ENCODE peak calls at places on chromosomes 4 and X, in nine cellular contexts. One of them, this sample, is unnamed.

GRCh38 chrX:150621652-150622051 is 53.2 kb downstream of the MTM1 start:
- DNase-seq in GM12878: no peak
- DNase-seq in suprapubic skin: no peak
- DNase-seq in GM23338: no peak
- DNase-seq in GM13977: no peak
- DNase-seq in lower leg skin: no peak
- DNase-seq in hepatocyte: no peak
- DNase-seq in progenitor cell of endocrine pancreas: no peak
- DNase-seq in CD4-positive, alpha-beta T cell: no peak
- DNase-seq in this sample: no peak

GRCh38 chr4:2036866-2037265 is 22.3 kb upstream of the NAT8L start:
- DNase-seq in GM12878: no peak
- DNase-seq in suprapubic skin: peak
- DNase-seq in GM23338: no peak
- DNase-seq in GM13977: no peak
- DNase-seq in lower leg skin: no peak
- DNase-seq in hepatocyte: no peak
- DNase-seq in progenitor cell of endocrine pancreas: no peak
- DNase-seq in CD4-positive, alpha-beta T cell: no peak
- DNase-seq in this sample: no peak

GRCh38 chr4:9898596-9899345 is 117.3 kb downstream of the DRD5 start:
- DNase-seq in GM12878: no peak
- DNase-seq in suprapubic skin: no peak
- DNase-seq in GM23338: peak
- DNase-seq in GM13977: peak
- DNase-seq in lower leg skin: peak
- DNase-seq in hepatocyte: peak
- DNase-seq in progenitor cell of endocrine pancreas: peak
- DNase-seq in CD4-positive, alpha-beta T cell: no peak
- DNase-seq in this sample: peak

GRCh38 chrX:103066606-103067005 is 2.6 kb upstream of the BEX1 start:
- DNase-seq in GM12878: no peak
- DNase-seq in suprapubic skin: no peak
- DNase-seq in GM23338: no peak
- DNase-seq in GM13977: no peak
- DNase-seq in lower leg skin: no peak
- DNase-seq in hepatocyte: no peak
- DNase-seq in progenitor cell of endocrine pancreas: no peak
- DNase-seq in CD4-positive, alpha-beta T cell: no peak
- DNase-seq in this sample: peak

GRCh38 chrX:77298790-77299189 is 148.4 kb upstream of the FGF16 start:
- DNase-seq in GM12878: no peak
- DNase-seq in suprapubic skin: no peak
- DNase-seq in GM23338: no peak
- DNase-seq in GM13977: no peak
- DNase-seq in lower leg skin: no peak
- DNase-seq in hepatocyte: no peak
- DNase-seq in progenitor cell of endocrine pancreas: no peak
- DNase-seq in CD4-positive, alpha-beta T cell: no peak
- DNase-seq in this sample: no peak

GRCh38 chrX:116281106-116281505 is 110.6 kb downstream of the AGTR2 start:
- DNase-seq in GM12878: no peak
- DNase-seq in suprapubic skin: no peak
- DNase-seq in GM23338: peak
- DNase-seq in GM13977: no peak
- DNase-seq in lower leg skin: no peak
- DNase-seq in hepatocyte: no peak
- DNase-seq in progenitor cell of endocrine pancreas: no peak
- DNase-seq in CD4-positive, alpha-beta T cell: no peak
- DNase-seq in this sample: no peak

GRCh38 chr4:3629665-3630064 is 97.4 kb upstream of the LRPAP1 start:
- DNase-seq in GM12878: no peak
- DNase-seq in suprapubic skin: no peak
- DNase-seq in GM23338: no peak
- DNase-seq in GM13977: no peak
- DNase-seq in lower leg skin: no peak
- DNase-seq in hepatocyte: no peak
- DNase-seq in progenitor cell of endocrine pancreas: no peak
- DNase-seq in CD4-positive, alpha-beta T cell: no peak
- DNase-seq in this sample: no peak

GRCh38 chr4:52984469-52984868 is 122.4 kb downstream of the RASL11B start:
- DNase-seq in GM12878: no peak
- DNase-seq in suprapubic skin: no peak
- DNase-seq in GM23338: no peak
- DNase-seq in GM13977: no peak
- DNase-seq in lower leg skin: no peak
- DNase-seq in hepatocyte: no peak
- DNase-seq in progenitor cell of endocrine pancreas: no peak
- DNase-seq in CD4-positive, alpha-beta T cell: no peak
- DNase-seq in this sample: no peak

GRCh38 chrX:119605398-119605738 is 856 bp downstream of the NKRF start:
- DNase-seq in GM12878: no peak
- DNase-seq in suprapubic skin: no peak
- DNase-seq in GM23338: peak
- DNase-seq in GM13977: no peak
- DNase-seq in lower leg skin: no peak
- DNase-seq in hepatocyte: peak
- DNase-seq in progenitor cell of endocrine pancreas: no peak
- DNase-seq in CD4-positive, alpha-beta T cell: no peak
- DNase-seq in this sample: no peak

GRCh38 chrX:11591712-11592351 is 73.9 kb downstream of the ARHGAP6 start:
- DNase-seq in GM12878: no peak
- DNase-seq in suprapubic skin: no peak
- DNase-seq in GM23338: peak
- DNase-seq in GM13977: no peak
- DNase-seq in lower leg skin: no peak
- DNase-seq in hepatocyte: no peak
- DNase-seq in progenitor cell of endocrine pancreas: no peak
- DNase-seq in CD4-positive, alpha-beta T cell: no peak
- DNase-seq in this sample: no peak

GRCh38 chrX:65610040-65610439 is 57.4 kb upstream of the MSN start:
- DNase-seq in GM12878: no peak
- DNase-seq in suprapubic skin: no peak
- DNase-seq in GM23338: no peak
- DNase-seq in GM13977: no peak
- DNase-seq in lower leg skin: no peak
- DNase-seq in hepatocyte: no peak
- DNase-seq in progenitor cell of endocrine pancreas: no peak
- DNase-seq in CD4-positive, alpha-beta T cell: no peak
- DNase-seq in this sample: peak

GRCh38 chr4:132003593-132003992 is 1145.5 kb upstream of the PCDH10 start:
- DNase-seq in GM12878: no peak
- DNase-seq in suprapubic skin: no peak
- DNase-seq in GM23338: no peak
- DNase-seq in GM13977: no peak
- DNase-seq in lower leg skin: no peak
- DNase-seq in hepatocyte: no peak
- DNase-seq in progenitor cell of endocrine pancreas: no peak
- DNase-seq in CD4-positive, alpha-beta T cell: no peak
- DNase-seq in this sample: no peak

GRCh38 chrX:39874202-39874816 is 223.4 kb downstream of the BCOR start:
- DNase-seq in GM12878: peak
- DNase-seq in suprapubic skin: no peak
- DNase-seq in GM23338: no peak
- DNase-seq in GM13977: peak
- DNase-seq in lower leg skin: no peak
- DNase-seq in hepatocyte: no peak
- DNase-seq in progenitor cell of endocrine pancreas: no peak
- DNase-seq in CD4-positive, alpha-beta T cell: no peak
- DNase-seq in this sample: no peak

GRCh38 chr4:185742766-185743165 is 69.2 kb downstream of the SORBS2 start:
- DNase-seq in GM12878: no peak
- DNase-seq in suprapubic skin: no peak
- DNase-seq in GM23338: no peak
- DNase-seq in GM13977: no peak
- DNase-seq in lower leg skin: no peak
- DNase-seq in hepatocyte: no peak
- DNase-seq in progenitor cell of endocrine pancreas: no peak
- DNase-seq in CD4-positive, alpha-beta T cell: no peak
- DNase-seq in this sample: no peak

GRCh38 chr4:74926007-74926406 is 6.9 kb upstream of the PARM1 start:
- DNase-seq in GM12878: no peak
- DNase-seq in suprapubic skin: no peak
- DNase-seq in GM23338: peak
- DNase-seq in GM13977: no peak
- DNase-seq in lower leg skin: no peak
- DNase-seq in hepatocyte: no peak
- DNase-seq in progenitor cell of endocrine pancreas: no peak
- DNase-seq in CD4-positive, alpha-beta T cell: no peak
- DNase-seq in this sample: no peak
- TF ChIP-seq CTCF in GM12878: no peak
- TF ChIP-seq CTCF in suprapubic skin: no peak
- TF ChIP-seq CTCF in GM23338: no peak
- TF ChIP-seq CTCF in GM13977: no peak
- TF ChIP-seq CTCF in lower leg skin: no peak
- TF ChIP-seq CTCF in hepatocyte: no peak
- TF ChIP-seq CTCF in progenitor cell of endocrine pancreas: no peak
- TF ChIP-seq CTCF in CD4-positive, alpha-beta T cell: no peak
- TF ChIP-seq CTCF in this sample: no peak

DNA sequence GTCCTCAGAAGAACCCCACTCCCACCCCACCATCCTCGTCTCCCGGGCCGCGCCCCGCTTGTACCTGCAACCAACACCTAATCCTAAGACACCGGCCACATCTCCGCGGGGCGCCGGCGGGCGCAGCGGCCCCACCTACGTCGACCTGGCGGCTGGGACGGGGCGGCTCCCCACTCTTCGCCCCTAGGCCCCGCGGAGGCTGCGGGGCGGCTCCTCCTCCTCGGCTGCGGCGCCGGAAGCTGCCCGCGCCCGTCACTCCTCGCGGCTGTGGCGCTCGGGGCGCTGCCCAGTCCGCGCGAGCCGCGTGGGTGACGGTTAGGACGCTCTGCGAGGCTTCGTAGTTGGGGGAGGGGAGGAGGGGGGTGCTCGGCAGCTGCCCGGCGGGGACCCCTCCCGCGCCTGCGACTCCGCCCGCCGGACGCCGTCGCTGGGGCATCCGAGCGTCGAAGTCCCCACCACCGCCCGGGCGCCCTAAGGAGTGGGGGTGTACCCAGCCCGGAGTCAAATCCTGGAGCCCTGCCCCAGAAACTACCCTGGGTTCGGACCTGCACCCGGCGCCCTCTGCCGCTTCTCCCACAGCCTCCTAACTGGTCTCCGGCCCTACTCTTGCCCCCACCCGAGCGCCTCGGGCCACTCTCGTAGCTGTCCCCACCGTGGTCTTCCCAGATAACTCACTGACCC is at the start of gene CCDC158:
- DNase-seq in GM12878: no peak
- DNase-seq in suprapubic skin: no peak
- DNase-seq in GM23338: peak
- DNase-seq in GM13977: peak
- DNase-seq in lower leg skin: no peak
- DNase-seq in hepatocyte: no peak
- DNase-seq in progenitor cell of endocrine pancreas: no peak
- DNase-seq in CD4-positive, alpha-beta T cell: no peak
- DNase-seq in this sample: no peak
- TF ChIP-seq CTCF in GM12878: no peak
- TF ChIP-seq CTCF in suprapubic skin: no peak
- TF ChIP-seq CTCF in GM23338: no peak
- TF ChIP-seq CTCF in GM13977: no peak
- TF ChIP-seq CTCF in lower leg skin: no peak
- TF ChIP-seq CTCF in hepatocyte: no peak
- TF ChIP-seq CTCF in progenitor cell of endocrine pancreas: no peak
- TF ChIP-seq CTCF in CD4-positive, alpha-beta T cell: no peak
- TF ChIP-seq CTCF in this sample: no peak

GRCh38 chr4:49036528-49036927 is 50.5 kb downstream of the CWH43 start:
- DNase-seq in GM12878: no peak
- DNase-seq in suprapubic skin: no peak
- DNase-seq in GM23338: no peak
- DNase-seq in GM13977: no peak
- DNase-seq in lower leg skin: no peak
- DNase-seq in hepatocyte: no peak
- DNase-seq in progenitor cell of endocrine pancreas: no peak
- DNase-seq in CD4-positive, alpha-beta T cell: no peak
- DNase-seq in this sample: no peak

DNA sequence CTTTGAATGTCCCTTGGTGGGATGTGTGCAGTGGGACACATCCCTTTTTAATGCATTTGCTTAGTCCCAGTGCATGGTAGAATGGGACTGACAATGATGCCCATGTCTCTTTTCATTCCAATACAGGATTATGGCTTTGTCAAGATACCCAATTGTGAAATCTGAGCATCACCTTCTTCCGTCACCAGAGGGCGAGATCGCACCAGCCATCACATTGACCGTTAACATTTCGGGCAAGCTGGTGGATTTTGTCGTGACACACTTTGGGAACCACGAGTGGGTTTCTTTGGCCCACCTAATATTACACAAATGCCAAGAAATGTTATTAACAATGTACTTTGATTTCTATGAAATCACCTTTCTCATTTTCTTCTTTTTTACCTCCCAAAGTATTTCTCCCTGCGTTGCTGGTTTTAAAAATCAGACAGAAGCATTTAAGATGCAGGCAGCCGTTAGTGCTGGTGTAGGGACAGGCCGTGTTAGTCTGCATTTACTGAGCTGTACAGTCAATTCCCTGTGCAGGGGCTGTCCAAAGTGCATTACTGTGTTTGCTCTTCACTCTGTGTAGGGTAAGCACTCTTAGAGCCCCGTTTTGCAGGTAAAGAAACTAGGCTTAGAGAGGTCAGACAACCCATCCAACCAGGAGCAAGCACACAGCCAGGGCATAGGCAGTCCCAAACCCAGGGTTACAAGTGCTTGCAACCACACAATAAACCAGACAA is 46.5 kb downstream of the CWH43 start:
- DNase-seq in GM12878: no peak
- DNase-seq in suprapubic skin: no peak
- DNase-seq in GM23338: peak
- DNase-seq in GM13977: peak
- DNase-seq in lower leg skin: no peak
- DNase-seq in hepatocyte: no peak
- DNase-seq in progenitor cell of endocrine pancreas: no peak
- DNase-seq in CD4-positive, alpha-beta T cell: no peak
- DNase-seq in this sample: peak
- TF ChIP-seq CTCF in GM12878: peak
- TF ChIP-seq CTCF in suprapubic skin: no peak
- TF ChIP-seq CTCF in GM23338: peak
- TF ChIP-seq CTCF in GM13977: peak
- TF ChIP-seq CTCF in lower leg skin: no peak
- TF ChIP-seq CTCF in hepatocyte: no peak
- TF ChIP-seq CTCF in progenitor cell of endocrine pancreas: no peak
- TF ChIP-seq CTCF in CD4-positive, alpha-beta T cell: no peak
- TF ChIP-seq CTCF in this sample: peak

GRCh38 chr4:181582595-181582994 is 660.6 kb upstream of the TENM3 start:
- DNase-seq in GM12878: no peak
- DNase-seq in suprapubic skin: no peak
- DNase-seq in GM23338: peak
- DNase-seq in GM13977: no peak
- DNase-seq in lower leg skin: no peak
- DNase-seq in hepatocyte: no peak
- DNase-seq in progenitor cell of endocrine pancreas: no peak
- DNase-seq in CD4-positive, alpha-beta T cell: no peak
- DNase-seq in this sample: no peak
- TF ChIP-seq CTCF in GM12878: peak
- TF ChIP-seq CTCF in suprapubic skin: no peak
- TF ChIP-seq CTCF in GM23338: peak
- TF ChIP-seq CTCF in GM13977: peak
- TF ChIP-seq CTCF in lower leg skin: no peak
- TF ChIP-seq CTCF in hepatocyte: no peak
- TF ChIP-seq CTCF in progenitor cell of endocrine pancreas: peak
- TF ChIP-seq CTCF in CD4-positive, alpha-beta T cell: no peak
- TF ChIP-seq CTCF in this sample: no peak

GRCh38 chr4:48205092-48205491 is 64.5 kb downstream of the TEC start:
- DNase-seq in GM12878: no peak
- DNase-seq in suprapubic skin: no peak
- DNase-seq in GM23338: no peak
- DNase-seq in GM13977: no peak
- DNase-seq in lower leg skin: no peak
- DNase-seq in hepatocyte: no peak
- DNase-seq in progenitor cell of endocrine pancreas: no peak
- DNase-seq in CD4-positive, alpha-beta T cell: no peak
- DNase-seq in this sample: peak
- TF ChIP-seq CTCF in GM12878: no peak
- TF ChIP-seq CTCF in suprapubic skin: no peak
- TF ChIP-seq CTCF in GM23338: no peak
- TF ChIP-seq CTCF in GM13977: peak
- TF ChIP-seq CTCF in lower leg skin: no peak
- TF ChIP-seq CTCF in hepatocyte: no peak
- TF ChIP-seq CTCF in progenitor cell of endocrine pancreas: no peak
- TF ChIP-seq CTCF in CD4-positive, alpha-beta T cell: no peak
- TF ChIP-seq CTCF in this sample: no peak

This sample was measured in fibroblast of pulmonary artery.